ENCODE peak calls at places on chromosomes 4 and X, in seven cellular contexts. X is right atrium auricular region, B is transverse colon, I is aorta, G is left ventricle myocardium inferior, K is right lobe of liver, A is kidney. U is an unnamed sample.

GRCh38 chrX:153610834-153611209 is 11.9 kb upstream of the CCNQ start:
- DNase-seq in X (no peak), G (no peak), K (peak; percentile 56), I (no peak), B (no peak), A (peak; percentile 81), U (no peak)

GRCh38 chr4:62394751-62395150 is 1194.6 kb downstream of the ADGRL3 start:
- DNase-seq in K (no peak), B (no peak), A (no peak), I (no peak), G (no peak), X (no peak), U (no peak)

GRCh38 chr4:168710353-168710946 is 213.6 kb downstream of the PALLD start:
- DNase-seq in X (no peak), B (peak; percentile 35), A (no peak), I (peak; percentile 60), K (no peak), G (no peak), U (no peak)

GRCh38 chr4:156954598-156954997 is 17.0 kb downstream of the PDGFC start:
- DNase-seq in I (peak; percentile 45), X (peak; percentile 57), G (no peak), K (no peak), A (no peak), B (no peak), U (no peak)

GRCh38 chr4:81380364-81380853 is 91.3 kb downstream of the RASGEF1B start:
- DNase-seq in K (no peak), X (no peak), I (no peak), G (no peak), B (no peak), A (no peak), U (no peak)

GRCh38 chrX:40063555-40063954 is 34.2 kb downstream of the BCOR start:
- DNase-seq in G (no peak), K (no peak), A (no peak), B (no peak), I (no peak), X (no peak), U (no peak)

GRCh38 chr4:26015133-26015651 is 101.2 kb downstream of the SMIM20 start:
- DNase-seq in I (peak; percentile 91), A (no peak), G (peak; percentile 61), X (peak; percentile 74), K (no peak), B (no peak), U (no peak)

GRCh38 chr4:67483868-67484602 is 61.3 kb downstream of the CENPC start:
- DNase-seq in B (no peak), A (no peak), I (no peak), K (no peak), G (no peak), X (no peak), U (no peak)

GRCh38 chrX:73401591-73402266 is 45.1 kb upstream of the CDX4 start:
- DNase-seq in B (no peak), X (no peak), I (no peak), K (no peak), A (peak; percentile 19), G (no peak), U (no peak)

GRCh38 chrX:132953358-132953757 is 5.1 kb downstream of the HS6ST2 start:
- DNase-seq in K (no peak), X (no peak), B (no peak), A (no peak), G (no peak), I (no peak), U (no peak)

GRCh38 chr4:177802149-177802548 is 359.9 kb upstream of the AGA start:
- DNase-seq in A (no peak), B (no peak), K (no peak), G (no peak), X (no peak), I (no peak), U (no peak)

GRCh38 chr4:176052744-176053143 is 12.9 kb upstream of the WDR17 start:
- DNase-seq in K (no peak), X (no peak), B (no peak), A (no peak), G (no peak), I (no peak), U (no peak)

GRCh38 chr4:42151568-42152506 is 618 bp downstream of the BEND4 start:
- DNase-seq in B (peak; percentile 51), I (no peak), G (no peak), K (no peak), X (no peak), A (peak; percentile 76), U (no peak)

DNA sequence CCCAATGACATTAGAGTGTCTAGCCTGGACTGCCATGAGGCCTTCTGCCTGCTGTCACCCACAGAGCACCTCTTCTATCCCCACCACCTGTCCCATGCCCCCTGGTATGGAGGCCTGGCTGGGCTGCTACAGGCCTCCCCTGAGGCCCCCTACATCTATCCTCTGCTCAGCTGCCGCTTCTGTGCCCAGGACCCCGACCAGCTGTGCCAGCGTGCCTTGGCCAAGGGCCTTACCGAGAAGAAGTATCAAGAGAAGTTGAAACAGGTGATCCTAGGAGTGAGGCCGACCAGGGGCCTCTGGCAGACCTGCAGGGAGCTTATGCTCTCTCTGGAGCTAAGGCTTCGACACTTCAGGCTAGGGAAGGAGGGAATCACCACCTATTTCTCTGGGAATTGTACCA is 21.7 kb upstream of the TECRL start:
- DNase-seq in I (no peak), K (no peak), G (no peak), A (no peak), X (no peak), B (no peak), U (no peak)
- H3K9me3 ChIP-seq in I (peaks cover 2% of the 10 kb centered on the region), K (no peaks in the 10 kb centered on the region), G (peaks cover 46% of the 10 kb centered on the region), A (no peaks in the 10 kb centered on the region), X (peaks cover 16% of the 10 kb centered on the region), B (peaks cover 4% of the 10 kb centered on the region), U (no peaks in the 10 kb centered on the region)

GRCh38 chr4:24748023-24748422 is 47.4 kb upstream of the SOD3 start:
- DNase-seq in X (peak; percentile 23), B (no peak), I (no peak), A (no peak), G (no peak), K (no peak), U (no peak)
- H3K9me3 ChIP-seq in X (no peaks in the 10 kb centered on the region), B (no peaks in the 10 kb centered on the region), I (no peaks in the 10 kb centered on the region), A (no peaks in the 10 kb centered on the region), G (no peaks in the 10 kb centered on the region), K (no peaks in the 10 kb centered on the region), U (no peaks in the 10 kb centered on the region)

GRCh38 chrX:76555269-76555668 is 127.8 kb downstream of the MAGEE1 start:
- DNase-seq in G (no peak), A (no peak), I (no peak), K (no peak), X (no peak), B (no peak), U (no peak)
- H3K9me3 ChIP-seq in G (peaks cover 26% of the 10 kb centered on the region), A (no peaks in the 10 kb centered on the region), I (peaks cover 10% of the 10 kb centered on the region), K (no peaks in the 10 kb centered on the region), X (peaks cover 54% of the 10 kb centered on the region), B (no peaks in the 10 kb centered on the region), U (no peaks in the 10 kb centered on the region)

GRCh38 chr4:561456-561855 is 14.6 kb downstream of the TMEM271 start:
- DNase-seq in G (no peak), I (no peak), A (peak; percentile 46), X (no peak), K (peak; percentile 36), B (no peak), U (no peak)
- H3K9me3 ChIP-seq in G (no peaks in the 10 kb centered on the region), I (no peaks in the 10 kb centered on the region), A (no peaks in the 10 kb centered on the region), X (no peaks in the 10 kb centered on the region), K (no peaks in the 10 kb centered on the region), B (no peaks in the 10 kb centered on the region), U (no peaks in the 10 kb centered on the region)

DNA sequence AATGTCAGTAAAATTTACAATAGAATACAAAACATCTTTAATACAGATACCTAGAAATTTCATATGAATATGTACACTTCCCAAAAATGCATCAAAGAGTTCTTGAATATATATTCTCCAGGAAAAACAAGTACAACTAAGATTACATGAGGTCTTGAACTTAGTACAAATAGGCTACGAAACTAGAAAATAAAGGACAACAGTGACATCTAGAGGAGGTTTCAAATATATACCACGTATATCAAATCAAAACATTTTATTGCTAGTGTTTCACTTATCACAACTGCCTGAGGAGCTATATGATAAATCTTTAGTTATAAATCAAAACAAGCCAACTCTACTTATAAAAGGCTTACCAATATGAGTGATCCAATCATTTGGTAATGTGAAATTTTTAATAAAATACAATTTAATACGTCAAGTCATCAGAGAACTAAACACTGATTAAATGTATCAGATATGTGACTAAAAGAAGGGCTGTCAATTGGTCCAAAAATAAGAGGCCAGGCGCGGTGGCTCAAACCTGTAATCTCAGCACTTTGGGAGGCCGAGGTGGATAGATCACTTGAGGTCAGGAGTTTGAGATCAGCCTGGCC is 36.6 kb downstream of the ANAPC10 start:
- DNase-seq in A (peak; percentile 16), G (no peak), X (no peak), B (no peak), K (no peak), I (no peak), U (no peak)
- H3K9me3 ChIP-seq in A (no peaks in the 10 kb centered on the region), G (no peaks in the 10 kb centered on the region), X (no peaks in the 10 kb centered on the region), B (no peaks in the 10 kb centered on the region), K (no peaks in the 10 kb centered on the region), I (no peaks in the 10 kb centered on the region), U (no peaks in the 10 kb centered on the region)

GRCh38 chr4:153215976-153216375 is 11.7 kb downstream of the TRIM2 start:
- DNase-seq in A (no peak), I (no peak), K (no peak), G (no peak), X (no peak), B (no peak), U (no peak)

GRCh38 chr4:153209410-153209809 is 5.2 kb downstream of the TRIM2 start:
- DNase-seq in I (no peak), X (no peak), K (no peak), A (no peak), B (no peak), G (no peak), U (no peak)

GRCh38 chr4:153216546-153216945 is 12.3 kb downstream of the TRIM2 start:
- DNase-seq in G (no peak), B (no peak), I (no peak), X (no peak), A (no peak), K (no peak), U (no peak)

GRCh38 chr4:153212755-153213154 is 8.5 kb downstream of the TRIM2 start:
- DNase-seq in G (no peak), X (no peak), B (no peak), I (no peak), A (no peak), K (no peak), U (no peak)

DNA sequence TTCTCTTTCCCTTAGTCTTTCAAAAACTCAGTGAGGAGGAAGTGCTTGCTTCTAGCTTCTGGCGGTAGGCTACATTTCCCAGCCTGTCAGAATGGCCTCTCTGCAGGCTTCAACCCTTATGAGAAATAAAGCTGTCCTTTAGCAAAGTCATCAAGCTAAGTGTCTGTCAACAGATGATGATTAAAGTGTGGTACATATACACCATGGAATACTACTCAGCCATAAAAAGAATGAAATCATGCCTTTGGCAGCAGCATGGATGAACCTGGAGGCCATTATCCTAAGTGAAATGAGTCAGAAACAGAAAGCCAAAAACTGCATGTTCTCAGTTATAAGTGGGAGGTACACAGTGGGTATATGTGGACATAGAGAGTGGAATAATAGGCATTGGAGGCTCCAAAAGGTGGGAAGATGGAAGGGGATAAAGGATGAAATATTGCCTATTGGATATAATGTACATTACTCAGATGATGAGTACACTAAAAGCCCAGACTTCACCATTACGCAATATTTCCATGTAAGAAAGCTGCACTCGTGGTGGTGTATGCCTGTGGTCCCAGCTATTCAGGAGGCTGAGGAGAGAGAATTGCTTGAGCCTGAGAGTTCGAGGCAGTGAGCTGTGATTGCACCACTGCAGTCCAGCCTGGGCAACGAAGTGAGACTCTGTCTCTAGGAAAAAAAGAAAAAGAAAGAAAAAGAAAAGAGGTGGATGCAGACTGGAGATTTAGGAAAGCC is 7.9 kb downstream of the TRIM2 start:
- DNase-seq in X (no peak), B (no peak), K (no peak), G (no peak), I (no peak), A (no peak), U (no peak)
- H3K9me3 ChIP-seq in X (no peaks in the 10 kb centered on the region), B (no peaks in the 10 kb centered on the region), K (no peaks in the 10 kb centered on the region), G (no peaks in the 10 kb centered on the region), I (no peaks in the 10 kb centered on the region), A (no peaks in the 10 kb centered on the region), U (no peaks in the 10 kb centered on the region)